ENCODE peak calls at places on chromosomes 7 and 10, in six cellular contexts. W, D, F, K, J and A are unnamed samples.
A peak's percentile ranks its signal among the peaks of the same experiment; 100 is the strongest.

GRCh38 chr7:16062269-16062668 is 359.1 kb downstream of the CRPPA start:
- DNase-seq in W (peak; percentile 12), D (no peak), F (no peak), K (no peak), J (no peak), A (no peak)

GRCh38 chr7:93161181-93161762 is 13.1 kb upstream of the SAMD9L start:
- DNase-seq in W (no peak), D (no peak), F (no peak), K (no peak), J (no peak), A (no peak)

GRCh38 chr7:133448012-133448411 is 195.1 kb downstream of the EXOC4 start:
- DNase-seq in W (no peak), D (no peak), F (no peak), K (no peak), J (no peak), A (no peak)

GRCh38 chr7:38781991-38782390 is 127.0 kb downstream of the VPS41 start:
- DNase-seq in W (no peak), D (no peak), F (no peak), K (no peak), J (no peak), A (no peak)

GRCh38 chr10:126959906-126960685 is 54.9 kb downstream of the DOCK1 start:
- DNase-seq in W (no peak), D (no peak), F (no peak), K (no peak), J (no peak), A (no peak)

GRCh38 chr7:73995821-73996511 is 32.0 kb upstream of the ELN start:
- DNase-seq in W (no peak), D (no peak), F (no peak), K (no peak), J (no peak), A (no peak)

GRCh38 chr7:81277691-81278090 is 358.8 kb upstream of the SEMA3C start:
- DNase-seq in W (no peak), D (no peak), F (no peak), K (no peak), J (no peak), A (no peak)

GRCh38 chr7:156940421-156941122 is 8.9 kb upstream of the NOM1 start:
- DNase-seq in W (no peak), D (no peak), F (no peak), K (no peak), J (no peak), A (no peak)

GRCh38 chr10:84783909-84784308 is 455.5 kb downstream of the CCSER2 start:
- DNase-seq in W (peak; percentile 50), D (no peak), F (no peak), K (no peak), J (no peak), A (no peak)

GRCh38 chr10:101935431-101935830 is 91.8 kb upstream of the KCNIP2 start:
- DNase-seq in W (no peak), D (no peak), F (no peak), K (no peak), J (no peak), A (no peak)

GRCh38 chr7:27965650-27966049 is 214.9 kb downstream of the JAZF1 start:
- DNase-seq in W (no peak), D (no peak), F (no peak), K (no peak), J (no peak), A (no peak)

GRCh38 chr10:70899096-70899495 is 10.7 kb upstream of the PCBD1 start:
- DNase-seq in W (no peak), D (no peak), F (no peak), K (no peak), J (no peak), A (no peak)
- TF ChIP-seq CTCF in W (no peak), D (no peak), F (no peak), K (no peak), J (no peak), A (no peak)

DNA sequence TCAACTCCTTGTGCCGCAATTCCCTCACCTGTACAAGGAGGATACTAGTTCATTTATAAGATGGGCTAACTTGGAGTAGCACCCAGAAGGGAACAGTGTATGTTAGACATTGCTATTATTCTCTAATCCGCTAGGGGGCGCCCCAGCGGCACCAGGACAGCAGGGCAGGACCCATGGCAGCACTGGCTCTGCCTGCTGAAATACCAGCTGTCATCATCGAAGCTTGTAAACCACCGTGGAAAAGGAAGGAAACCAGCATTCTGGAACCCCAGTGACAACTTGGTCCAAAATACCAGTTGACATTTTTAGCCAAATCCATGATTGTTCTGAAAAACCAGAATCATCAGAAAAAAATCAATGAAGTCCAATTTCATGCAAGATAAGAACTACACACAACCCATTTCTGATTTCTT is 134.4 kb downstream of the ITGA8 start:
- DNase-seq in W (peak; percentile 61), D (peak; percentile 45), F (peak; percentile 79), K (peak; percentile 87), J (peak; percentile 53), A (peak; percentile 88)
- TF ChIP-seq CTCF in W (peak; percentile 76), D (peak; percentile 71), F (peak; percentile 86), K (peak; percentile 91), J (peak; percentile 21), A (peak; percentile 87)

DNA sequence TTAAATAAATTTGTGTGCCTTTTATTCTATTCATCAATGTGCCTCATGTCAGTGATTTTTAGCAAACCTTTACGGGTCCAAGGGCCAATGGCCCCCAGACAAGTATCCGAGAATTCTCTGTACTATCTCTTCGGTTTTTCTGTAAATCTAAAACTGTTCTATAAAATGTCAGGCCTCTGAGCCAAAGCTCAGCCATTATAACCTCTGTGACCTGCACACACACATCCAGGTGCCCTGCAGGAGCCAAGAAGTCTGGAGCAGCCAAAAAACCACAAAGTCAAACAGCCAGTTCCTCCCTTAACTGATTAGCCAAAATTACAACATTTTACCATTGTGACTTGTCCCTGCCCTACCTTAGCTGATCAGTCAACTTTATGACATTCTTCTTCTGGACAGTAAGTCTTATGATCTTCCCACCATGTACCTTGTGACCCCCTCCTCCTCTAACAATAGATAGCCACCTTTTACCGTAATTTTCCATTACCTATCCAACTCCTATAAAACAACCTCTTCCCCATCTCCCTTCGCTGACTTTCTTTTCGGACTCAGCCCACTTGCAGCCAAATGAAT is 363.8 kb downstream of the SEMA3D start:
- DNase-seq in W (no peak), D (no peak), F (no peak), K (no peak), J (no peak), A (no peak)
- TF ChIP-seq CTCF in W (no peak), D (no peak), F (no peak), K (no peak), J (no peak), A (no peak)

GRCh38 chr10:129417882-129418281 is 49.2 kb upstream of the MGMT start:
- DNase-seq in W (no peak), D (no peak), F (no peak), K (no peak), J (no peak), A (no peak)
- TF ChIP-seq CTCF in W (no peak), D (no peak), F (no peak), K (no peak), J (no peak), A (no peak)

GRCh38 chr7:732094-732541 is 5.0 kb upstream of the PRKAR1B start:
- DNase-seq in W (peak; percentile 72), D (no peak), F (peak; percentile 77), K (peak; percentile 45), J (no peak), A (peak; percentile 83)
- TF ChIP-seq CTCF in W (peak; percentile 30), D (peak; percentile 15), F (peak; percentile 16), K (no peak), J (no peak), A (peak; percentile 28)

DNA sequence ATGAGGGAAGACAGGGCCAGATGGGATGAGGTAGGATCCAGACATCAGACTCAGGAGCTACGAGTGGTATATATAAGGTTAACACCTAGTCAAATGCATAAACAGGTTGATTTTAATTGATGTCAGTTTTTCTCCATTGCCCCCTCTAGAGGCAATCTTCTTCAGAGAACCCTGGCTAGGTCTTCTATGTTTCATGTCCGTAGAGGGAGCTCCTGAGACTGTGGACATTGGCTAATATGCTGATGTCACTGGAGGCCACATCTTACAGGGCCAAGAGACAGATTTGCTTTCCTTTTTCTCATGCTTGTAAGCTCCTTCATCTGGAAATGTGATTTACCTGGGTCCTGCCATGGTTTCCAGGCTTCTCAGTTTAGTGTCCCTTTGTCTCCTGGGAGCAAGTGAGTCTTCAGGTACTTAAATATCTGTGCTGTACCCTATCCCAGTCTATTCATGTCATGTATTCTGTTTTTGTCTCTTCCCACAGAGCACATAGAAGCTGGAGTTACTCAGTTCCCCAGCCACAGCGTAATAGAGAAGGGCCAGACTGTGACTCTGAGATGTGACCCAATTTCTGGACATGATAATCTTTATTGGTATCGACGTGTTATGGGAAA is 161.6 kb upstream of the PRSS1 start:
- DNase-seq in W (peak; percentile 85), D (peak; percentile 67), F (peak; percentile 54), K (peak; percentile 36), J (no peak), A (no peak)
- TF ChIP-seq CTCF in W (peak; percentile 63), D (peak; percentile 69), F (peak; percentile 25), K (no peak), J (peak; percentile 21), A (peak; percentile 61)

DNA sequence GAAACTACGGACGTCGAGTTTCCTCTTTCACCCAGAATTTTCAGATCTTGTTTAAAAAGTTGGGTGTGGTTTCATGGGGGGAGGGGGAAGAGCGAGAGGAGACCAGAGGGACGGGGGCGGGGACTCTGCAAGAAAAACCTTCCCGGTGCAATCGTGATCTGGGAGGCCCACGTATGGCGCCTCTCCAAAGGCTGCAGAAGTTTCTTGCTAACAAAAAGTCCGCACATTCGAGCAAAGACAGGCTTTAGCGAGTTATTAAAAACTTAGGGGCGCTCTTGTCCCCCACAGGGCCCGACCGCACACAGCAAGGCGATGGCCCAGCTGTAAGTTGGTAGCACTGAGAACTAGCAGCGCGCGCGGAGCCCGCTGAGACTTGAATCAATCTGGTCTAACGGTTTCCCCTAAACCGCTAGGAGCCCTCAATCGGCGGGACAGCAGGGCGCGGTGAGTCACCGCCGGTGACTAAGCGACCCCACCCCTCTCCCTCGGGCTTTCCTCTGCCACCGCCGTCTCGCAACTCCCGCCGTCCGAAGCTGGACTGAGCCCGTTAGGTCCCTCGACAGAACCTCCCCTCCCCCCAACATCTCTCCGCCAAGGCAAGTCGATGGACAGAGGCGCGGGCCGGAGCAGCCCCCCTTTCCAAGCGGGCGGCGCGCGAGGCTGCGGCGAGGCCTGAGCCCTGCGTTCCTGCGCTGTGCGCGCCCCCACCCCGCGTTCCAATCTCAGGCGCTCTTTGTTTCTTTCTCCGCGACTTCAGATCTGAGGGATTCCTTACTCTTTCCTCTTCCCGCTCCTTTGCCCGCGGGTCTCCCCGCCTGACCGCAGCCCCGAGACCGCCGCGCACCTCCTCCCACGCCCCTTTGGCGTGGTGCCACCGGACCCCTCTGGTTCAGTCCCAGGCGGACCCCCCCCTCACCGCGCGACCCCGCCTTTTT is at the start of gene VIM:
- DNase-seq in W (peak; percentile 97), D (peak; percentile 65), F (peak; percentile 92), K (peak; percentile 83), J (peak; percentile 90), A (peak; percentile 96)
- TF ChIP-seq CTCF in W (no peak), D (no peak), F (no peak), K (no peak), J (no peak), A (no peak)